ENCODE peak calls at places on chromosomes 2 and 18, in seven cellular contexts. B, F, M, U, J, P and V are unnamed samples.

GRCh38 chr18:56823986-56824385 is 172.8 kb downstream of the WDR7 start:
- DNase-seq in M (no peak), J (no peak), B (no peak), P (no peak), F (no peak), U (no peak), V (no peak)

GRCh38 chr2:101253013-101253712 is 477 bp downstream of the CNOT11 start:
- DNase-seq in B (peak; percentile 73), J (peak; percentile 52), U (no peak), M (peak; percentile 58), F (peak; percentile 22), P (peak; percentile 60), V (no peak)

GRCh38 chr2:64629329-64629781 is 24.4 kb downstream of the SERTAD2 start:
- DNase-seq in U (no peak), P (no peak), M (no peak), F (no peak), J (no peak), B (no peak), V (no peak)

GRCh38 chr2:211408485-211408884 is 852.1 kb downstream of the CPS1 start:
- DNase-seq in B (no peak), U (peak; percentile 43), M (no peak), P (no peak), J (no peak), F (no peak), V (no peak)

GRCh38 chr2:36556847-36557246 is 41.1 kb downstream of the FEZ2 start:
- DNase-seq in P (no peak), B (no peak), F (no peak), J (no peak), U (peak; percentile 65), M (no peak), V (no peak)

GRCh38 chr2:43097650-43098049 is 128.8 kb downstream of the ZFP36L2 start:
- DNase-seq in J (no peak), M (no peak), F (no peak), U (no peak), B (no peak), P (no peak), V (no peak)

GRCh38 chr2:216594081-216594480 is 39.1 kb upstream of the IGFBP2 start:
- DNase-seq in P (no peak), M (no peak), B (no peak), F (no peak), U (no peak), J (no peak), V (no peak)

GRCh38 chr2:120520929-120521912 is 175.3 kb downstream of the INHBB start:
- DNase-seq in P (peak; percentile 41), B (no peak), J (no peak), F (no peak), M (peak; percentile 69), U (no peak), V (no peak)

GRCh38 chr2:128374001-128374710 is 55.5 kb upstream of the HS6ST1 start:
- DNase-seq in P (no peak), B (no peak), J (no peak), F (peak; percentile 66), M (no peak), U (peak; percentile 61), V (no peak)